ENCODE peak calls at places on chromosomes 1 and 21, in seven cellular contexts. F, G, P, R, Z, T and E are unnamed samples.

GRCh38 chr1:207981976-207982375 is 71.1 kb upstream of the CD34 start:
- DNase-seq in F (no peak), G (no peak), P (no peak), R (no peak), Z (no peak), T (peak), E (no peak)

GRCh38 chr1:206521002-206521585 is 13.8 kb downstream of the RASSF5 start:
- DNase-seq in F (no peak), G (no peak), P (no peak), R (no peak), Z (no peak), T (no peak), E (no peak)

GRCh38 chr1:239538244-239538988 is 152.0 kb downstream of the CHRM3 start:
- DNase-seq in F (peak), G (no peak), P (no peak), R (no peak), Z (no peak), T (no peak), E (no peak)

GRCh38 chr1:47680815-47681475 is 243.1 kb downstream of the FOXD2 start:
- DNase-seq in F (no peak), G (no peak), P (no peak), R (no peak), Z (no peak), T (no peak), E (no peak)

GRCh38 chr1:29256395-29256794 is 20.1 kb downstream of the PTPRU start:
- DNase-seq in F (no peak), G (no peak), P (no peak), R (no peak), Z (no peak), T (no peak), E (no peak)

GRCh38 chr1:225879521-225880209 is 2.5 kb downstream of the TMEM63A start:
- DNase-seq in F (no peak), G (no peak), P (no peak), R (no peak), Z (no peak), T (no peak), E (no peak)

GRCh38 chr1:153271711-153272110 is 12.2 kb downstream of the LORICRIN start:
- DNase-seq in F (no peak), G (no peak), P (no peak), R (no peak), Z (no peak), T (no peak), E (no peak)

GRCh38 chr1:147641291-147641690 is 29.0 kb downstream of the ACP6 start:
- DNase-seq in F (no peak), G (no peak), P (no peak), R (no peak), Z (no peak), T (no peak), E (no peak)

GRCh38 chr21:28111151-28111619 is 881.5 kb downstream of the LTN1 start:
- DNase-seq in F (peak), G (no peak), P (peak), R (peak), Z (peak), T (no peak), E (no peak)

GRCh38 chr1:61202854-61203603 is 120.7 kb downstream of the NFIA start:
- DNase-seq in F (no peak), G (no peak), P (peak), R (no peak), Z (no peak), T (no peak), E (no peak)

GRCh38 chr1:238129677-238130076 is 239.0 kb upstream of the ZP4 start:
- DNase-seq in F (no peak), G (no peak), P (no peak), R (no peak), Z (no peak), T (no peak), E (no peak)
- TF ChIP-seq CTCF in F (no peak), G (no peak), P (no peak), R (no peak), Z (no peak), T (no peak), E (no peak)

DNA sequence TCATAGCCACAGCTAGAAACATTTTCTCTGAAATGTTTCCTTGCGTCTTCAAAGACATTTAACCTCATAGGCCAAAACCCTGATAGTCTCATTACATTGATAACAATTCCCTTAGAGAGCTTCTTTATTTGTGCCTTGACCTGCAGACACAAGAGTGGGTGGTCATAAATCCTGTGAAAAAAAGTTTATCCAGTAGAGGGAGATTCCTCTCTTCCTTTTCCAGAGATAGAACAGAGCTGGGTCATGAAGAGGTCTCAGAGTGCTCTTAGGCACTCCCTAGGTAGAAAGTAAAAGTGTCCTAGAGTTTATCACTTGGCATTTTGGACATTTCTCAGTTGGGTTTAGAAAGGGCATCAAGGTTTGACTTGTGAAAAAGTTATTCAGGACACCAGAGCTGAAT is 426.1 kb downstream of the NUF2 start:
- DNase-seq in F (no peak), G (no peak), P (no peak), R (no peak), Z (no peak), T (no peak), E (no peak)
- TF ChIP-seq CTCF in F (peak), G (no peak), P (no peak), R (no peak), Z (no peak), T (no peak), E (no peak)

DNA sequence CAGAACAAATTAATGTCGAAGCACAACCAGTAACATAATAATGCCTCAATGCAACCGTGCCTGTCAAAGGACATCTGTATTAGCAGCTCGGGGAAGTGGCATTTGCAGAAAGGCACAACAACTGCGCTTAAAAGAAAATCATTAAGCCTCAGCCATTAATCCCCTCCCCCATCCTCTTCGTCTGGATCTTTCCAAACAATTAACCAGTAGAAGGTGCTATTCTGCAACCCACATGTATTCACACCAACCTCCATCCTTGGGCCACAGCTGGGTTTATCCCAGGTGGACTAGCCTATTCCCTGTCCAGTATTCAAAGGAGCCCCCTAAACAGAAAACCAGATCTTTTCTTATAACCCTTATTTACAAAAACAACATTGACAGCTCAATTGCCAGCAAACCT is 2.6 kb downstream of the RERE start:
- DNase-seq in F (no peak), G (no peak), P (no peak), R (no peak), Z (no peak), T (no peak), E (no peak)
- TF ChIP-seq CTCF in F (peak), G (no peak), P (no peak), R (no peak), Z (no peak), T (no peak), E (peak)

DNA sequence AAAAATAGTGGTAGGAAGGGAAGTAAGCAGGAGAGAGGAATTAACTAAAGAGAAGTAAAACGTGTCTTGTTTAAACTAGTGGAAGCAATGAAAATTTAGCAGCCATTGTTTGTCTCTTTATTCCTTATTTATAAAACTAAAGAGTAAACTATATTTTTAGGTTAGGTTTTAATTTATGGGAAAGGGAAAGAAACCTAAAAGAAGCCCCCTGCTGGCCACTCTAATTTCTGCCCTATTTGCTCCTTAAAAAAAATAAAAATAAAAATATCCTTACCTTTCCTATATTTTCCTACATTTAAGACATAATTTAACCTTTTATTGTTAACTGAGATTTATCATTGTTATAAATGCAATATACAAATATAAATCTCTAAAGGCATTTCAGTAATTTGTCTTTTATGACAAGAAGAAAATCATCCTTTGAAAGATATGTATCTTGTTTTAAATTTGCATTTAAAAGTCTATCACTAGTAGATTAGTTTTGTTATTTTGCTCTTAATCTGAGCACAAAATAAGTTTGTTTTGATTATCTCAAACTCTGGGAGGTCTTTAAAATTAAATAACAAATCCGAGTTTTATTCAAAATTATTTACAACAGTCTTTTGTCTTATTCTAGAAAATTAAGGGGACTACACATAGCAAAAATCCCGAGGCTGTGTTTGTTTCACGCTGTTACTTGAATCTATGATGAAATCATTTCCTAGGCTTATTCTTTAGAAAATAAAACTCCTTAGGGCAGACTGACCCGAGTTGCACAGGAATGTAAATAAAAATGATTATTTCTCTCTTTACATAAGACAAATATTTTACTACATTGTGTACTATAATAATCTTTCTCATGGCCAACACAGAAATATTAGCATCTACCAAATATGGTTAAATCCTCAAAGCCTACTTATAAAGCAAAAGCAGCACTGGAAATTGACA is 201.7 kb downstream of the NRIP1 start:
- DNase-seq in F (no peak), G (no peak), P (peak), R (no peak), Z (no peak), T (no peak), E (no peak)
- TF ChIP-seq CTCF in F (peak), G (peak), P (peak), R (peak), Z (peak), T (peak), E (peak)